ENCODE peak calls at places on chromosomes 13 and 19, in five cellular contexts. K is myocyte, V is EL, E is GM12864, M is hippocampal formation. U is an unnamed sample.
A peak's percentile ranks its signal among the peaks of the same experiment; 100 is the strongest.

GRCh38 chr19:47542030-47542475 is 27.2 kb upstream of the NAPA start:
- DNase-seq in K (no peak), V (peak; percentile 28), E (no peak), M (no peak), U (no peak)

GRCh38 chr13:40632915-40633314 is 33.5 kb downstream of the FOXO1 start:
- DNase-seq in K (no peak), V (no peak), E (no peak), M (no peak), U (no peak)

GRCh38 chr19:14033946-14034345 is 2.4 kb downstream of the IL27RA start:
- DNase-seq in K (no peak), V (no peak), E (no peak), M (no peak), U (no peak)

GRCh38 chr13:95153647-95154405 is 147.4 kb downstream of the ABCC4 start:
- DNase-seq in K (no peak), V (no peak), E (no peak), M (no peak), U (peak; percentile 9)

GRCh38 chr13:114073881-114074551 is 58.4 kb downstream of the RASA3 start:
- DNase-seq in K (no peak), V (no peak), E (no peak), M (no peak), U (no peak)

GRCh38 chr19:10431943-10432735 is 11.8 kb downstream of the PDE4A start:
- DNase-seq in K (peak; percentile 19), V (peak; percentile 55), E (no peak), M (no peak), U (no peak)

GRCh38 chr13:93996471-93996870 is 483.0 kb downstream of the DCT start:
- DNase-seq in K (no peak), V (no peak), E (no peak), M (no peak), U (no peak)

GRCh38 chr13:79898996-79899395 is 418.0 kb downstream of the NDFIP2 start:
- DNase-seq in K (no peak), V (peak; percentile 22), E (no peak), M (no peak), U (no peak)

GRCh38 chr19:8209111-8209964 is at the start of gene CERS4:
- DNase-seq in K (no peak), V (peak; percentile 44), E (no peak), M (peak; percentile 90), U (peak; percentile 15)

U was measured in astrocyte.